ENCODE peak calls at places on chromosomes 11 and 22, in ten cellular contexts. E, D, S, K, P, O, R, G, N and B are unnamed samples.

GRCh38 chr11:67024410-67024809 is 1.5 kb downstream of the SYT12 start:
- DNase-seq in E (no peak), D (no peak), S (no peak), K (no peak), P (no peak), O (no peak), R (no peak), G (peak), N (no peak), B (no peak)

GRCh38 chr11:66951927-66952337 is 6.3 kb downstream of the PC start:
- DNase-seq in E (no peak), D (no peak), S (no peak), K (no peak), P (no peak), O (no peak), R (peak), G (no peak), N (peak), B (peak)

GRCh38 chr11:12285106-12285505 is 92.3 kb upstream of the PARVA start:
- DNase-seq in E (no peak), D (no peak), S (peak), K (peak), P (no peak), O (no peak), R (peak), G (peak), N (no peak), B (peak)

GRCh38 chr22:23856721-23857605 is 712 bp upstream of the SLC2A11 start:
- DNase-seq in E (no peak), D (peak), S (no peak), K (peak), P (no peak), O (no peak), R (peak), G (peak), N (peak), B (peak)

GRCh38 chr11:2800655-2801531 is 84.7 kb downstream of the CDKN1C start:
- DNase-seq in E (peak), D (no peak), S (no peak), K (no peak), P (peak), O (no peak), R (no peak), G (no peak), N (peak), B (no peak)

GRCh38 chr11:68828957-68829356 is 12.8 kb downstream of the CPT1A start:
- DNase-seq in E (no peak), D (no peak), S (no peak), K (no peak), P (no peak), O (no peak), R (no peak), G (no peak), N (no peak), B (no peak)

GRCh38 chr11:121451178-121451981 is 734 bp upstream of the SORL1 start:
- DNase-seq in E (no peak), D (no peak), S (no peak), K (no peak), P (no peak), O (no peak), R (no peak), G (no peak), N (no peak), B (peak)

GRCh38 chr11:92557848-92558247 is 333.2 kb downstream of the FAT3 start:
- DNase-seq in E (no peak), D (no peak), S (peak), K (no peak), P (no peak), O (no peak), R (no peak), G (no peak), N (no peak), B (no peak)

GRCh38 chr11:1882265-1883238 is 9.1 kb downstream of the PRR33 start:
- DNase-seq in E (peak), D (peak), S (peak), K (peak), P (peak), O (no peak), R (peak), G (peak), N (peak), B (peak)

GRCh38 chr11:99841885-99842284 is 821.1 kb downstream of the CNTN5 start:
- DNase-seq in E (no peak), D (no peak), S (no peak), K (no peak), P (no peak), O (no peak), R (no peak), G (no peak), N (no peak), B (no peak)

GRCh38 chr22:47914481-47915097 is 1152.1 kb downstream of the TBC1D22A start:
- DNase-seq in E (no peak), D (no peak), S (no peak), K (no peak), P (no peak), O (no peak), R (no peak), G (no peak), N (no peak), B (no peak)

GRCh38 chr11:69542314-69543168 is 61.1 kb downstream of the LINC01488 start:
- DNase-seq in E (no peak), D (no peak), S (no peak), K (no peak), P (no peak), O (no peak), R (no peak), G (no peak), N (no peak), B (no peak)

GRCh38 chr11:73759520-73760065 is 1.3 kb downstream of the RAB6A start:
- DNase-seq in E (no peak), D (no peak), S (no peak), K (peak), P (no peak), O (no peak), R (peak), G (peak), N (no peak), B (peak)

GRCh38 chr11:64721359-64721699 is 1.7 kb downstream of the NRXN2 start:
- DNase-seq in E (no peak), D (no peak), S (no peak), K (no peak), P (no peak), O (no peak), R (no peak), G (no peak), N (no peak), B (no peak)

GRCh38 chr11:114340311-114341131 is 44.3 kb downstream of the NNMT start:
- DNase-seq in E (peak), D (peak), S (peak), K (peak), P (peak), O (no peak), R (peak), G (peak), N (no peak), B (peak)

GRCh38 chr11:132220464-132220863 is 850.0 kb downstream of the NTM start:
- DNase-seq in E (no peak), D (no peak), S (peak), K (peak), P (no peak), O (no peak), R (peak), G (peak), N (no peak), B (peak)

GRCh38 chr11:105151936-105152554 is 12.5 kb upstream of the CARD18 start:
- DNase-seq in E (no peak), D (no peak), S (peak), K (no peak), P (no peak), O (no peak), R (no peak), G (peak), N (no peak), B (peak)

GRCh38 chr22:28438183-28438778 is 241.4 kb downstream of the TTC28 start:
- DNase-seq in E (no peak), D (no peak), S (no peak), K (no peak), P (no peak), O (no peak), R (no peak), G (no peak), N (no peak), B (no peak)

GRCh38 chr11:11425806-11426205 is 72.8 kb upstream of the CSNK2A3 start:
- DNase-seq in E (no peak), D (no peak), S (no peak), K (no peak), P (no peak), O (no peak), R (peak), G (no peak), N (no peak), B (no peak)

GRCh38 chr11:97414801-97415200 is 1025.0 kb downstream of the JRKL start:
- DNase-seq in E (no peak), D (no peak), S (peak), K (no peak), P (no peak), O (no peak), R (no peak), G (no peak), N (no peak), B (no peak)

GRCh38 chr22:27804683-27805297 is 3.2 kb upstream of the MN1 start:
- DNase-seq in E (peak), D (peak), S (no peak), K (peak), P (peak), O (no peak), R (peak), G (peak), N (peak), B (peak)

GRCh38 chr11:74682731-74683278 is 48.4 kb downstream of the CHRDL2 start:
- DNase-seq in E (no peak), D (no peak), S (no peak), K (no peak), P (peak), O (no peak), R (no peak), G (no peak), N (no peak), B (no peak)

GRCh38 chr11:35919244-35919643 is 24.6 kb upstream of the LDLRAD3 start:
- DNase-seq in E (no peak), D (no peak), S (no peak), K (peak), P (no peak), O (no peak), R (no peak), G (peak), N (no peak), B (peak)

GRCh38 chr11:2847511-2847910 is 38.1 kb downstream of the CDKN1C start:
- DNase-seq in E (no peak), D (no peak), S (no peak), K (no peak), P (no peak), O (no peak), R (no peak), G (no peak), N (no peak), B (no peak)

GRCh38 chr11:71300187-71300586 is 47.8 kb upstream of the SHANK2 start:
- DNase-seq in E (no peak), D (no peak), S (no peak), K (no peak), P (peak), O (no peak), R (peak), G (no peak), N (no peak), B (peak)

GRCh38 chr11:73194034-73194507 is 24.0 kb upstream of the P2RY2 start:
- DNase-seq in E (no peak), D (no peak), S (no peak), K (no peak), P (no peak), O (no peak), R (no peak), G (no peak), N (no peak), B (no peak)

GRCh38 chr11:67408437-67409200 is 4.7 kb downstream of the TBC1D10C start:
- DNase-seq in E (no peak), D (no peak), S (no peak), K (no peak), P (no peak), O (no peak), R (no peak), G (no peak), N (peak), B (no peak)

GRCh38 chr22:40441761-40442364 is 71.5 kb downstream of the SGSM3 start:
- DNase-seq in E (no peak), D (no peak), S (no peak), K (no peak), P (peak), O (no peak), R (no peak), G (no peak), N (no peak), B (no peak)

GRCh38 chr22:30204742-30205111 is 41.8 kb downstream of the LIF start:
- DNase-seq in E (peak), D (no peak), S (no peak), K (peak), P (peak), O (no peak), R (peak), G (peak), N (no peak), B (peak)

GRCh38 chr22:49019737-49020136 is 807.9 kb downstream of the BRD1 start:
- DNase-seq in E (no peak), D (no peak), S (no peak), K (no peak), P (peak), O (no peak), R (no peak), G (no peak), N (no peak), B (no peak)

GRCh38 chr11:66421492-66422205 is 814 bp downstream of the NPAS4 start:
- DNase-seq in E (peak), D (peak), S (peak), K (peak), P (peak), O (peak), R (peak), G (peak), N (peak), B (peak)

GRCh38 chr11:128517457-128518230 is 69.7 kb downstream of the ETS1 start:
- DNase-seq in E (no peak), D (no peak), S (no peak), K (peak), P (no peak), O (no peak), R (peak), G (peak), N (no peak), B (peak)

GRCh38 chr11:46404476-46405017 is 13.0 kb upstream of the CHRM4 start:
- DNase-seq in E (no peak), D (no peak), S (no peak), K (peak), P (no peak), O (no peak), R (peak), G (peak), N (no peak), B (no peak)

GRCh38 chr11:20097319-20098221 is 62.7 kb downstream of the DBX1 start:
- DNase-seq in E (peak), D (peak), S (peak), K (peak), P (no peak), O (no peak), R (peak), G (peak), N (no peak), B (peak)

GRCh38 chr11:86218125-86219081 is 26.1 kb upstream of the EED start:
- DNase-seq in E (peak), D (peak), S (peak), K (peak), P (peak), O (no peak), R (peak), G (peak), N (no peak), B (peak)

GRCh38 chr11:86219291-86220193 is 25.0 kb upstream of the EED start:
- DNase-seq in E (no peak), D (no peak), S (no peak), K (no peak), P (no peak), O (no peak), R (no peak), G (no peak), N (no peak), B (no peak)

GRCh38 chr11:86220654-86221053 is 23.9 kb upstream of the EED start:
- DNase-seq in E (no peak), D (no peak), S (no peak), K (no peak), P (no peak), O (no peak), R (no peak), G (no peak), N (no peak), B (no peak)

GRCh38 chr11:86222081-86222480 is 22.5 kb upstream of the EED start:
- DNase-seq in E (no peak), D (no peak), S (no peak), K (peak), P (no peak), O (no peak), R (no peak), G (no peak), N (no peak), B (peak)
- H3K4me3 ChIP-seq in E (no peak), D (no peak), S (no peak), K (no peak), P (no peak), O (no peak), R (no peak), G (no peak), N (no peak), B (no peak)

GRCh38 chr22:20027966-20028854 is 7.3 kb downstream of the TANGO2 start:
- DNase-seq in E (no peak), D (no peak), S (peak), K (peak), P (peak), O (no peak), R (no peak), G (no peak), N (no peak), B (peak)
- TF ChIP-seq CTCF in E (no peak), D (no peak), S (peak), K (peak), P (no peak), O (peak), R (peak), G (peak), N (peak), B (peak)

GRCh38 chr11:7905961-7906429 is 25.1 kb downstream of the OR10A6 start:
- DNase-seq in E (no peak), D (no peak), S (no peak), K (no peak), P (no peak), O (no peak), R (no peak), G (no peak), N (no peak), B (no peak)
- H3K4me3 ChIP-seq in E (no peak), D (no peak), S (no peak), K (no peak), P (no peak), O (no peak), R (no peak), G (no peak), N (no peak), B (no peak)

GRCh38 chr11:32586576-32587190 is 3.1 kb downstream of the EIF3M start:
- DNase-seq in E (no peak), D (no peak), S (peak), K (peak), P (no peak), O (no peak), R (no peak), G (peak), N (no peak), B (peak)
- TF ChIP-seq CTCF in E (no peak), D (no peak), S (peak), K (peak), P (no peak), O (no peak), R (peak), G (peak), N (no peak), B (peak)

GRCh38 chr11:62205441-62205840 is 3.0 kb upstream of the SCGB2A1 start:
- DNase-seq in E (no peak), D (no peak), S (no peak), K (no peak), P (no peak), O (no peak), R (no peak), G (no peak), N (no peak), B (no peak)
- H3K4me3 ChIP-seq in E (no peak), D (no peak), S (no peak), K (no peak), P (no peak), O (no peak), R (no peak), G (no peak), N (no peak), B (no peak)

GRCh38 chr11:110373061-110373702 is 56.6 kb upstream of the FDX1 start:
- DNase-seq in E (no peak), D (no peak), S (no peak), K (peak), P (no peak), O (no peak), R (peak), G (peak), N (no peak), B (peak)
- TF ChIP-seq CTCF in E (no peak), D (no peak), S (no peak), K (no peak), P (no peak), O (no peak), R (no peak), G (no peak), N (no peak), B (no peak)

GRCh38 chr11:76152741-76153608 is 53.3 kb downstream of the WNT11 start:
- DNase-seq in E (no peak), D (no peak), S (no peak), K (no peak), P (no peak), O (no peak), R (no peak), G (no peak), N (peak), B (no peak)
- H3K4me3 ChIP-seq in E (no peak), D (peak), S (peak), K (no peak), P (no peak), O (peak), R (no peak), G (no peak), N (no peak), B (peak)

DNA sequence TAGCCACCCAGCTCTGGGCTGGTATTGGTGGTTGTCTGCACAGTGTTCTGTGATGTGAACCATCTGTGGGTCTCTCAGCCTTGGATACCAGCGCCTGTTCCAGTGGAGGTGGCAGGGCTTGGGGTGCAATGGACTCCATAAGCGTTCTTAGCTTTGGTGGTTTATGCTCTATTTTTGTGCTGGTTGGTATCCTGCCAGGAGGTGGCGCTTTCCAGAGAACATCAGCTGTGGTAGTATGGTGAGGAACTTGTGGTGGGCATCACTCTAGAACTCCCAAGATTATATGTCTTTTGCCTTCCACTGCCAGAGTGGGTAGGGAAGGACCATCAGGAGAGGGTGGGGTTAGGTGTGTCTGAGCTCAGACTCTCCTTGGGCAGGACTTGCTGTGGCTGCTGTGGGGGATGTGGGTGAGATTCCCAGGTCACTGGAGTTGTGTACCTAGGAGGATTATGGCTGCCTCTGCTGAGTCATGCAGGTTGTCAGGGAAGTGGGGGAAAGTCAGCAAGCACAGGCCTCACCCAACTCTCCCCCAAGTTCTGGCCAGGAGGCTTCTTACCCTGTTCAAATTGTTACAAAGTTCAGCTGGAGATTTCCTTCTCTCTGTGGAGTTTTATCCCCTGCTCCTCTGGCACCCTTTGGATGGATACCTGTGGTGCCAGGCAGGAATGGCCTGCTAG is 47.2 kb downstream of the MRGPRX2 start:
- DNase-seq in E (no peak), D (no peak), S (no peak), K (no peak), P (no peak), O (no peak), R (no peak), G (no peak), N (no peak), B (no peak)
- TF ChIP-seq CTCF in E (no peak), D (no peak), S (no peak), K (no peak), P (no peak), O (no peak), R (no peak), G (no peak), N (no peak), B (peak)

GRCh38 chr22:36369922-36370781 is 17.6 kb downstream of the MYH9 start:
- DNase-seq in E (no peak), D (no peak), S (no peak), K (peak), P (peak), O (no peak), R (no peak), G (peak), N (no peak), B (peak)

GRCh38 chr22:36369004-36369921 is 18.5 kb downstream of the MYH9 start:
- DNase-seq in E (no peak), D (no peak), S (no peak), K (no peak), P (no peak), O (no peak), R (no peak), G (no peak), N (no peak), B (peak)

GRCh38 chr22:36367479-36367878 is 20.3 kb downstream of the MYH9 start:
- DNase-seq in E (no peak), D (no peak), S (no peak), K (no peak), P (no peak), O (no peak), R (no peak), G (no peak), N (no peak), B (no peak)

GRCh38 chr22:36367066-36367465 is 20.7 kb downstream of the MYH9 start:
- DNase-seq in E (no peak), D (no peak), S (no peak), K (no peak), P (no peak), O (no peak), R (no peak), G (no peak), N (no peak), B (no peak)

DNA sequence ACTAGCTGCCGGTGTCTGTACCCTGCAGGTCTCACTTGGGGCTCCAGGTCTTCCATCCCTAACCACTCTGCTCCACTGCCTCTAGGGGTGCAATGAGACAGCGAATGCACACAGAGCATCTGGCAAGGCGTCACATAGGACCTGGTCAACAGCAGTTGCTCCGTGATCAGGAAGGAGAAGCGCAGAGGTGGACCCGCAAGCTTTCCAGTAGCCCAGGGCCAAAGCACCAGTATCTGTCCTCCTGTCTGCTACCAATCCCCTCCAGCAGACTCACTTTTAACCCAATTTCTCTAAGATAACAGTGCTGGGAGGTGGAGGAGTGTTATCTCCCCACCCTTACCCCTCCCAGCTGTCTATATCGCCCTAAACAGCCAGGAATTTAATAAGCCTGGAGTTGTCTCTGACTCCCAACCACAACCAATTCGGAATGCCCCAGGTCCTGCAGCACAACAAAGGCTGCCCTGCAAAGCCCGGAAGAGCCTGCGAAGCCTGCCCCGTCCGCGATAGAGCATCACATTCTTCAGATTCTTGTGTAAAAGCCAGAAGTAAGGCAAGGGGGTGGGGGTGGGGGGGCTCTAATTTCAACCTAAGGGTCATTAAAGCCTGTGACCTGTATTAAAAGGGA is 19.3 kb downstream of the MYH9 start:
- DNase-seq in E (no peak), D (no peak), S (no peak), K (peak), P (no peak), O (no peak), R (peak), G (peak), N (no peak), B (peak)
- H3K4me3 ChIP-seq in E (no peak), D (no peak), S (no peak), K (peak), P (peak), O (peak), R (peak), G (peak), N (no peak), B (no peak)